ENCODE peak calls at places on chromosomes 13 and 19, in nine cellular contexts. One of them, this sample, is unnamed.

GRCh38 chr13:91659583-91660415 is 261.4 kb downstream of the GPC5 start:
- DNase-seq in effector CD4-positive, alpha-beta T cell: no peak
- DNase-seq in mucosa of descending colon: no peak
- DNase-seq in caudate nucleus: no peak
- DNase-seq in CD4-positive, alpha-beta T cell: no peak
- DNase-seq in OCI-M1: no peak
- DNase-seq in adipocyte: no peak
- DNase-seq in GM10248: no peak
- DNase-seq in HuH-7: no peak
- DNase-seq in this sample: no peak

GRCh38 chr13:75508002-75508548 is 26.1 kb upstream of the TBC1D4 start:
- DNase-seq in effector CD4-positive, alpha-beta T cell: no peak
- DNase-seq in mucosa of descending colon: no peak
- DNase-seq in caudate nucleus: no peak
- DNase-seq in CD4-positive, alpha-beta T cell: no peak
- DNase-seq in OCI-M1: no peak
- DNase-seq in adipocyte: no peak
- DNase-seq in GM10248: no peak
- DNase-seq in HuH-7: no peak
- DNase-seq in this sample: no peak

GRCh38 chr13:72163671-72164070 is 296.7 kb upstream of the DACH1 start:
- DNase-seq in effector CD4-positive, alpha-beta T cell: no peak
- DNase-seq in mucosa of descending colon: no peak
- DNase-seq in caudate nucleus: no peak
- DNase-seq in CD4-positive, alpha-beta T cell: no peak
- DNase-seq in OCI-M1: no peak
- DNase-seq in adipocyte: peak
- DNase-seq in GM10248: no peak
- DNase-seq in HuH-7: no peak
- DNase-seq in this sample: no peak

GRCh38 chr19:1066251-1066747 is 668 bp upstream of the ARHGAP45 start:
- DNase-seq in effector CD4-positive, alpha-beta T cell: no peak
- DNase-seq in mucosa of descending colon: peak
- DNase-seq in caudate nucleus: no peak
- DNase-seq in CD4-positive, alpha-beta T cell: no peak
- DNase-seq in OCI-M1: peak
- DNase-seq in adipocyte: no peak
- DNase-seq in GM10248: no peak
- DNase-seq in HuH-7: peak
- DNase-seq in this sample: no peak

GRCh38 chr19:632228-633067 is 889 bp downstream of the POLRMT start:
- DNase-seq in effector CD4-positive, alpha-beta T cell: no peak
- DNase-seq in mucosa of descending colon: peak
- DNase-seq in caudate nucleus: no peak
- DNase-seq in CD4-positive, alpha-beta T cell: no peak
- DNase-seq in OCI-M1: peak
- DNase-seq in adipocyte: peak
- DNase-seq in GM10248: peak
- DNase-seq in HuH-7: peak
- DNase-seq in this sample: no peak

GRCh38 chr19:13270514-13271105 is 120.4 kb downstream of the IER2 start:
- DNase-seq in effector CD4-positive, alpha-beta T cell: no peak
- DNase-seq in mucosa of descending colon: no peak
- DNase-seq in caudate nucleus: no peak
- DNase-seq in CD4-positive, alpha-beta T cell: no peak
- DNase-seq in OCI-M1: no peak
- DNase-seq in adipocyte: no peak
- DNase-seq in GM10248: no peak
- DNase-seq in HuH-7: no peak
- DNase-seq in this sample: no peak

GRCh38 chr19:19740755-19741154 is 7.8 kb upstream of the ZNF14 start:
- DNase-seq in effector CD4-positive, alpha-beta T cell: no peak
- DNase-seq in mucosa of descending colon: no peak
- DNase-seq in caudate nucleus: no peak
- DNase-seq in CD4-positive, alpha-beta T cell: no peak
- DNase-seq in OCI-M1: no peak
- DNase-seq in adipocyte: no peak
- DNase-seq in GM10248: peak
- DNase-seq in HuH-7: no peak
- DNase-seq in this sample: peak

GRCh38 chr13:85236431-85236830 is 562.8 kb downstream of the SLITRK6 start:
- DNase-seq in effector CD4-positive, alpha-beta T cell: no peak
- DNase-seq in mucosa of descending colon: no peak
- DNase-seq in caudate nucleus: no peak
- DNase-seq in CD4-positive, alpha-beta T cell: no peak
- DNase-seq in OCI-M1: no peak
- DNase-seq in adipocyte: peak
- DNase-seq in GM10248: no peak
- DNase-seq in HuH-7: no peak
- DNase-seq in this sample: no peak

GRCh38 chr19:45283443-45284033 is 32.5 kb downstream of the MARK4 start:
- DNase-seq in effector CD4-positive, alpha-beta T cell: no peak
- DNase-seq in mucosa of descending colon: no peak
- DNase-seq in caudate nucleus: no peak
- DNase-seq in CD4-positive, alpha-beta T cell: no peak
- DNase-seq in OCI-M1: peak
- DNase-seq in adipocyte: no peak
- DNase-seq in GM10248: peak
- DNase-seq in HuH-7: no peak
- DNase-seq in this sample: no peak

GRCh38 chr13:107964356-107964755 is 251.0 kb downstream of the LIG4 start:
- DNase-seq in effector CD4-positive, alpha-beta T cell: no peak
- DNase-seq in mucosa of descending colon: no peak
- DNase-seq in caudate nucleus: no peak
- DNase-seq in CD4-positive, alpha-beta T cell: no peak
- DNase-seq in OCI-M1: no peak
- DNase-seq in adipocyte: no peak
- DNase-seq in GM10248: no peak
- DNase-seq in HuH-7: no peak
- DNase-seq in this sample: no peak

GRCh38 chr13:112867301-112867711 is 101.7 kb upstream of the MCF2L start:
- DNase-seq in effector CD4-positive, alpha-beta T cell: no peak
- DNase-seq in mucosa of descending colon: peak
- DNase-seq in caudate nucleus: no peak
- DNase-seq in CD4-positive, alpha-beta T cell: no peak
- DNase-seq in OCI-M1: no peak
- DNase-seq in adipocyte: no peak
- DNase-seq in GM10248: no peak
- DNase-seq in HuH-7: no peak
- DNase-seq in this sample: peak

GRCh38 chr19:47794526-47794925 is 9.8 kb downstream of the TPRX1 start:
- DNase-seq in effector CD4-positive, alpha-beta T cell: no peak
- DNase-seq in mucosa of descending colon: peak
- DNase-seq in caudate nucleus: no peak
- DNase-seq in CD4-positive, alpha-beta T cell: no peak
- DNase-seq in OCI-M1: no peak
- DNase-seq in adipocyte: no peak
- DNase-seq in GM10248: no peak
- DNase-seq in HuH-7: no peak
- DNase-seq in this sample: no peak

GRCh38 chr13:73849292-73849691 is 284.9 kb downstream of the KLF12 start:
- DNase-seq in effector CD4-positive, alpha-beta T cell: no peak
- DNase-seq in mucosa of descending colon: no peak
- DNase-seq in caudate nucleus: no peak
- DNase-seq in CD4-positive, alpha-beta T cell: no peak
- DNase-seq in OCI-M1: peak
- DNase-seq in adipocyte: peak
- DNase-seq in GM10248: no peak
- DNase-seq in HuH-7: peak
- DNase-seq in this sample: no peak

GRCh38 chr13:31042501-31043165 is 110.2 kb downstream of the TEX26 start:
- DNase-seq in effector CD4-positive, alpha-beta T cell: no peak
- DNase-seq in mucosa of descending colon: no peak
- DNase-seq in caudate nucleus: no peak
- DNase-seq in CD4-positive, alpha-beta T cell: no peak
- DNase-seq in OCI-M1: no peak
- DNase-seq in adipocyte: no peak
- DNase-seq in GM10248: no peak
- DNase-seq in HuH-7: no peak
- DNase-seq in this sample: no peak

GRCh38 chr13:49063526-49063925 is 87.8 kb downstream of the FNDC3A start:
- DNase-seq in effector CD4-positive, alpha-beta T cell: no peak
- DNase-seq in mucosa of descending colon: no peak
- DNase-seq in caudate nucleus: no peak
- DNase-seq in CD4-positive, alpha-beta T cell: no peak
- DNase-seq in OCI-M1: peak
- DNase-seq in adipocyte: peak
- DNase-seq in GM10248: no peak
- DNase-seq in HuH-7: no peak
- DNase-seq in this sample: no peak

GRCh38 chr19:1010586-1011510 is 10.1 kb downstream of the TMEM259 start:
- DNase-seq in effector CD4-positive, alpha-beta T cell: no peak
- DNase-seq in mucosa of descending colon: no peak
- DNase-seq in caudate nucleus: no peak
- DNase-seq in CD4-positive, alpha-beta T cell: no peak
- DNase-seq in OCI-M1: no peak
- DNase-seq in adipocyte: no peak
- DNase-seq in GM10248: no peak
- DNase-seq in HuH-7: no peak
- DNase-seq in this sample: no peak

GRCh38 chr19:45076029-45076850 is at the start of gene ZNF296:
- DNase-seq in effector CD4-positive, alpha-beta T cell: peak
- DNase-seq in mucosa of descending colon: peak
- DNase-seq in caudate nucleus: no peak
- DNase-seq in CD4-positive, alpha-beta T cell: peak
- DNase-seq in OCI-M1: peak
- DNase-seq in adipocyte: peak
- DNase-seq in GM10248: peak
- DNase-seq in HuH-7: peak
- DNase-seq in this sample: no peak

GRCh38 chr13:91698308-91698707 is 299.9 kb downstream of the GPC5 start:
- DNase-seq in effector CD4-positive, alpha-beta T cell: no peak
- DNase-seq in mucosa of descending colon: no peak
- DNase-seq in caudate nucleus: no peak
- DNase-seq in CD4-positive, alpha-beta T cell: no peak
- DNase-seq in OCI-M1: no peak
- DNase-seq in adipocyte: no peak
- DNase-seq in GM10248: no peak
- DNase-seq in HuH-7: no peak
- DNase-seq in this sample: no peak

GRCh38 chr13:93700115-93700514 is 473.5 kb downstream of the GPC6 start:
- DNase-seq in effector CD4-positive, alpha-beta T cell: no peak
- DNase-seq in mucosa of descending colon: no peak
- DNase-seq in caudate nucleus: no peak
- DNase-seq in CD4-positive, alpha-beta T cell: no peak
- DNase-seq in OCI-M1: no peak
- DNase-seq in adipocyte: peak
- DNase-seq in GM10248: no peak
- DNase-seq in HuH-7: no peak
- DNase-seq in this sample: no peak

GRCh38 chr13:44540761-44541434 is 35.2 kb downstream of the TSC22D1 start:
- DNase-seq in effector CD4-positive, alpha-beta T cell: no peak
- DNase-seq in mucosa of descending colon: no peak
- DNase-seq in caudate nucleus: no peak
- DNase-seq in CD4-positive, alpha-beta T cell: no peak
- DNase-seq in OCI-M1: no peak
- DNase-seq in adipocyte: no peak
- DNase-seq in GM10248: no peak
- DNase-seq in HuH-7: no peak
- DNase-seq in this sample: no peak

GRCh38 chr19:37654525-37654832 is 786 bp downstream of the ZFP30 start:
- DNase-seq in effector CD4-positive, alpha-beta T cell: no peak
- DNase-seq in mucosa of descending colon: no peak
- DNase-seq in caudate nucleus: no peak
- DNase-seq in CD4-positive, alpha-beta T cell: no peak
- DNase-seq in OCI-M1: no peak
- DNase-seq in adipocyte: peak
- DNase-seq in GM10248: no peak
- DNase-seq in HuH-7: peak
- DNase-seq in this sample: no peak

GRCh38 chr19:1818549-1819195 is 6.6 kb upstream of the ATP8B3 start:
- DNase-seq in effector CD4-positive, alpha-beta T cell: no peak
- DNase-seq in mucosa of descending colon: no peak
- DNase-seq in caudate nucleus: no peak
- DNase-seq in CD4-positive, alpha-beta T cell: no peak
- DNase-seq in OCI-M1: no peak
- DNase-seq in adipocyte: no peak
- DNase-seq in GM10248: no peak
- DNase-seq in HuH-7: no peak
- DNase-seq in this sample: no peak